ENCODE peak calls at places on chromosomes 1 and 21, in six cellular contexts. One of them, this sample, is unnamed.
A peak's percentile ranks its signal among the peaks of the same experiment; 100 is the strongest.

GRCh38 chr1:98556521-98557158 is 104.9 kb upstream of the SNX7 start:
- DNase-seq in HCT116: peak; percentile 37
- DNase-seq in OCI-LY7: peak; percentile 13
- DNase-seq in CD8-positive, alpha-beta memory T cell: no peak
- DNase-seq in AG04450: no peak
- DNase-seq in body of pancreas: no peak
- DNase-seq in this sample: no peak

GRCh38 chr1:46800742-46801141 is 1.9 kb downstream of the CYP4B1 start:
- DNase-seq in OCI-LY7: no peak
- DNase-seq in CD8-positive, alpha-beta memory T cell: no peak
- DNase-seq in HCT116: no peak
- DNase-seq in body of pancreas: no peak
- DNase-seq in AG04450: no peak
- DNase-seq in this sample: no peak

GRCh38 chr1:111563619-111564018 is 56.0 kb upstream of the RAP1A start:
- DNase-seq in OCI-LY7: no peak
- DNase-seq in AG04450: peak; percentile 42
- DNase-seq in CD8-positive, alpha-beta memory T cell: no peak
- DNase-seq in HCT116: peak; percentile 22
- DNase-seq in body of pancreas: no peak
- DNase-seq in this sample: no peak

GRCh38 chr1:205356424-205357151 is at the start of gene KLHDC8A:
- DNase-seq in body of pancreas: no peak
- DNase-seq in HCT116: no peak
- DNase-seq in OCI-LY7: no peak
- DNase-seq in CD8-positive, alpha-beta memory T cell: no peak
- DNase-seq in AG04450: no peak
- DNase-seq in this sample: no peak

GRCh38 chr1:74504125-74505065 is 8.0 kb downstream of the LRRC53 start:
- DNase-seq in OCI-LY7: peak; percentile 52
- DNase-seq in HCT116: peak; percentile 19
- DNase-seq in AG04450: peak; percentile 13
- DNase-seq in CD8-positive, alpha-beta memory T cell: no peak
- DNase-seq in body of pancreas: peak; percentile 56
- DNase-seq in this sample: peak; percentile 51

GRCh38 chr21:36310016-36310415 is 10.0 kb upstream of the MORC3 start:
- DNase-seq in CD8-positive, alpha-beta memory T cell: no peak
- DNase-seq in AG04450: no peak
- DNase-seq in HCT116: no peak
- DNase-seq in OCI-LY7: peak; percentile 78
- DNase-seq in body of pancreas: no peak
- DNase-seq in this sample: no peak

GRCh38 chr1:36502616-36503015 is 19.9 kb upstream of the CSF3R start:
- DNase-seq in HCT116: no peak
- DNase-seq in CD8-positive, alpha-beta memory T cell: no peak
- DNase-seq in body of pancreas: no peak
- DNase-seq in AG04450: no peak
- DNase-seq in OCI-LY7: no peak
- DNase-seq in this sample: no peak

GRCh38 chr1:216119600-216119999 is 303.6 kb downstream of the USH2A start:
- DNase-seq in body of pancreas: no peak
- DNase-seq in HCT116: peak; percentile 1
- DNase-seq in CD8-positive, alpha-beta memory T cell: no peak
- DNase-seq in AG04450: peak; percentile 11
- DNase-seq in OCI-LY7: peak; percentile 16
- DNase-seq in this sample: no peak

GRCh38 chr1:109610609-109611307 is 8.7 kb downstream of the GNAT2 start:
- DNase-seq in AG04450: peak; percentile 21
- DNase-seq in HCT116: no peak
- DNase-seq in body of pancreas: no peak
- DNase-seq in OCI-LY7: no peak
- DNase-seq in CD8-positive, alpha-beta memory T cell: no peak
- DNase-seq in this sample: no peak

GRCh38 chr1:84365225-84366221 is 32.8 kb upstream of the DNASE2B start:
- DNase-seq in body of pancreas: no peak
- DNase-seq in HCT116: peak; percentile 99
- DNase-seq in CD8-positive, alpha-beta memory T cell: no peak
- DNase-seq in OCI-LY7: peak; percentile 15
- DNase-seq in AG04450: peak; percentile 90
- DNase-seq in this sample: no peak

GRCh38 chr1:184419734-184420161 is 32.9 kb downstream of the C1orf21 start:
- DNase-seq in CD8-positive, alpha-beta memory T cell: no peak
- DNase-seq in OCI-LY7: no peak
- DNase-seq in AG04450: no peak
- DNase-seq in HCT116: no peak
- DNase-seq in body of pancreas: no peak
- DNase-seq in this sample: no peak

GRCh38 chr1:179167955-179168354 is 61.5 kb downstream of the ABL2 start:
- DNase-seq in HCT116: no peak
- DNase-seq in OCI-LY7: no peak
- DNase-seq in body of pancreas: no peak
- DNase-seq in CD8-positive, alpha-beta memory T cell: no peak
- DNase-seq in AG04450: no peak
- DNase-seq in this sample: no peak

GRCh38 chr1:43634729-43635128 is 15.2 kb upstream of the KDM4A start:
- DNase-seq in body of pancreas: no peak
- DNase-seq in HCT116: no peak
- DNase-seq in AG04450: no peak
- DNase-seq in CD8-positive, alpha-beta memory T cell: no peak
- DNase-seq in OCI-LY7: no peak
- DNase-seq in this sample: no peak

GRCh38 chr21:14600569-14601308 is 54.6 kb upstream of the SAMSN1 start:
- DNase-seq in OCI-LY7: no peak
- DNase-seq in body of pancreas: no peak
- DNase-seq in HCT116: no peak
- DNase-seq in AG04450: no peak
- DNase-seq in CD8-positive, alpha-beta memory T cell: no peak
- DNase-seq in this sample: no peak

GRCh38 chr21:42684109-42684916 is 30.9 kb downstream of the PDE9A start:
- DNase-seq in CD8-positive, alpha-beta memory T cell: no peak
- DNase-seq in AG04450: no peak
- DNase-seq in HCT116: no peak
- DNase-seq in OCI-LY7: peak; percentile 14
- DNase-seq in body of pancreas: no peak
- DNase-seq in this sample: no peak

GRCh38 chr21:39647476-39647875 is 34.7 kb downstream of the B3GALT5 start:
- DNase-seq in OCI-LY7: no peak
- DNase-seq in body of pancreas: no peak
- DNase-seq in CD8-positive, alpha-beta memory T cell: no peak
- DNase-seq in HCT116: no peak
- DNase-seq in AG04450: peak; percentile 43
- DNase-seq in this sample: no peak

GRCh38 chr1:93775224-93775623 is 93.6 kb upstream of the BCAR3 start:
- DNase-seq in CD8-positive, alpha-beta memory T cell: no peak
- DNase-seq in AG04450: no peak
- DNase-seq in body of pancreas: no peak
- DNase-seq in HCT116: peak; percentile 50
- DNase-seq in OCI-LY7: no peak
- DNase-seq in this sample: no peak

GRCh38 chr1:77347646-77348045 is 65.8 kb downstream of the AK5 start:
- DNase-seq in AG04450: peak; percentile 48
- DNase-seq in body of pancreas: no peak
- DNase-seq in OCI-LY7: no peak
- DNase-seq in HCT116: peak; percentile 4
- DNase-seq in CD8-positive, alpha-beta memory T cell: no peak
- DNase-seq in this sample: no peak

GRCh38 chr1:43266881-43267280 is 2.9 kb upstream of the TMEM125 start:
- DNase-seq in OCI-LY7: no peak
- DNase-seq in AG04450: no peak
- DNase-seq in CD8-positive, alpha-beta memory T cell: no peak
- DNase-seq in HCT116: no peak
- DNase-seq in body of pancreas: no peak
- DNase-seq in this sample: no peak

GRCh38 chr1:248862695-248863010 is 3.8 kb upstream of the ZNF692 start:
- DNase-seq in body of pancreas: no peak
- DNase-seq in OCI-LY7: peak; percentile 22
- DNase-seq in HCT116: no peak
- DNase-seq in CD8-positive, alpha-beta memory T cell: no peak
- DNase-seq in AG04450: no peak
- DNase-seq in this sample: no peak

GRCh38 chr1:221583481-221583880 is 158.4 kb downstream of the DUSP10 start:
- DNase-seq in HCT116: no peak
- DNase-seq in CD8-positive, alpha-beta memory T cell: no peak
- DNase-seq in OCI-LY7: no peak
- DNase-seq in body of pancreas: no peak
- DNase-seq in AG04450: no peak
- DNase-seq in this sample: no peak

GRCh38 chr1:156657161-156657970 is 15.4 kb downstream of the BCAN start:
- DNase-seq in AG04450: no peak
- DNase-seq in CD8-positive, alpha-beta memory T cell: peak; percentile 72
- DNase-seq in OCI-LY7: peak; percentile 48
- DNase-seq in HCT116: no peak
- DNase-seq in body of pancreas: peak; percentile 80
- DNase-seq in this sample: peak; percentile 73

GRCh38 chr1:227372662-227373061 is 54.4 kb upstream of the CDC42BPA start:
- DNase-seq in CD8-positive, alpha-beta memory T cell: no peak
- DNase-seq in AG04450: peak; percentile 20
- DNase-seq in body of pancreas: peak; percentile 12
- DNase-seq in HCT116: no peak
- DNase-seq in OCI-LY7: no peak
- DNase-seq in this sample: no peak

GRCh38 chr1:223394706-223395105 is 1.5 kb downstream of the CCDC185 start:
- DNase-seq in CD8-positive, alpha-beta memory T cell: no peak
- DNase-seq in body of pancreas: no peak
- DNase-seq in OCI-LY7: no peak
- DNase-seq in HCT116: no peak
- DNase-seq in AG04450: no peak
- DNase-seq in this sample: no peak

GRCh38 chr1:220189750-220190347 is 82.4 kb downstream of the RAB3GAP2 start:
- DNase-seq in HCT116: peak; percentile 23
- DNase-seq in OCI-LY7: peak; percentile 43
- DNase-seq in CD8-positive, alpha-beta memory T cell: no peak
- DNase-seq in AG04450: no peak
- DNase-seq in body of pancreas: no peak
- DNase-seq in this sample: no peak

GRCh38 chr21:34889287-34889536 is 159.9 kb downstream of the RUNX1 start:
- DNase-seq in body of pancreas: no peak
- DNase-seq in HCT116: no peak
- DNase-seq in CD8-positive, alpha-beta memory T cell: no peak
- DNase-seq in OCI-LY7: no peak
- DNase-seq in AG04450: no peak
- DNase-seq in this sample: no peak

GRCh38 chr1:229169399-229169798 is 101.5 kb upstream of the RAB4A start:
- DNase-seq in HCT116: no peak
- DNase-seq in OCI-LY7: no peak
- DNase-seq in body of pancreas: no peak
- DNase-seq in AG04450: no peak
- DNase-seq in CD8-positive, alpha-beta memory T cell: no peak
- DNase-seq in this sample: no peak

DNA sequence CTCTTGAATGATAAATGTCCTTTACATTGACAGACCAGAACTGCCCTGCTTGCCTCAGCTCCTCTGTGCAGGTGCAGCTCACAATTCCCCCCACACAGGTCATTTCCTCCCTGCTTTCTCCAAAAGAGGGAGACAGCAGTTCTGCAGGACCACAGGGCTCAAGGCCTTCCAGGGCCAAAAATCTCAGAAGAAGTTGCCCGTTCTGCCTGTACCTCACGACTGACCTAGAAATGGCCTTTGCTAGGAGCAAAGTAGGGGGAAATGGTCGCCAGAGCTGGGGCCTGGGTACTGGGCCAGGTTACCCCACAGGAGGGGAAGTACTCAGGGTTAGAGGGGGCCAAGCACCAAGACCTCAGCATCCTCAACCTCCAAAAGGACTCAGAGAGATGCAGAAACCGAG is 11.1 kb downstream of the RNU1-2 start:
- DNase-seq in CD8-positive, alpha-beta memory T cell: no peak
- DNase-seq in OCI-LY7: no peak
- DNase-seq in AG04450: no peak
- DNase-seq in HCT116: no peak
- DNase-seq in body of pancreas: no peak
- DNase-seq in this sample: no peak
- H3K27ac ChIP-seq in CD8-positive, alpha-beta memory T cell: no peak overlapping the region
- H3K27ac ChIP-seq in OCI-LY7: no peak overlapping the region
- H3K27ac ChIP-seq in AG04450: no peak overlapping the region
- H3K27ac ChIP-seq in HCT116: peak overlapping the region; percentile 89
- H3K27ac ChIP-seq in body of pancreas: no peak overlapping the region
- H3K27ac ChIP-seq in this sample: peak overlapping the region; percentile 99

GRCh38 chr1:153617677-153618076 is 1.6 kb upstream of the S100A14 start:
- DNase-seq in HCT116: peak; percentile 57
- DNase-seq in OCI-LY7: peak; percentile 66
- DNase-seq in CD8-positive, alpha-beta memory T cell: peak; percentile 61
- DNase-seq in body of pancreas: peak; percentile 79
- DNase-seq in AG04450: no peak
- DNase-seq in this sample: peak; percentile 73
- H3K27ac ChIP-seq in HCT116: peak overlapping the region; percentile 79
- H3K27ac ChIP-seq in OCI-LY7: no peak overlapping the region
- H3K27ac ChIP-seq in CD8-positive, alpha-beta memory T cell: no peak overlapping the region
- H3K27ac ChIP-seq in body of pancreas: peak overlapping the region; percentile 64
- H3K27ac ChIP-seq in AG04450: no peak overlapping the region
- H3K27ac ChIP-seq in this sample: no peak overlapping the region

DNA sequence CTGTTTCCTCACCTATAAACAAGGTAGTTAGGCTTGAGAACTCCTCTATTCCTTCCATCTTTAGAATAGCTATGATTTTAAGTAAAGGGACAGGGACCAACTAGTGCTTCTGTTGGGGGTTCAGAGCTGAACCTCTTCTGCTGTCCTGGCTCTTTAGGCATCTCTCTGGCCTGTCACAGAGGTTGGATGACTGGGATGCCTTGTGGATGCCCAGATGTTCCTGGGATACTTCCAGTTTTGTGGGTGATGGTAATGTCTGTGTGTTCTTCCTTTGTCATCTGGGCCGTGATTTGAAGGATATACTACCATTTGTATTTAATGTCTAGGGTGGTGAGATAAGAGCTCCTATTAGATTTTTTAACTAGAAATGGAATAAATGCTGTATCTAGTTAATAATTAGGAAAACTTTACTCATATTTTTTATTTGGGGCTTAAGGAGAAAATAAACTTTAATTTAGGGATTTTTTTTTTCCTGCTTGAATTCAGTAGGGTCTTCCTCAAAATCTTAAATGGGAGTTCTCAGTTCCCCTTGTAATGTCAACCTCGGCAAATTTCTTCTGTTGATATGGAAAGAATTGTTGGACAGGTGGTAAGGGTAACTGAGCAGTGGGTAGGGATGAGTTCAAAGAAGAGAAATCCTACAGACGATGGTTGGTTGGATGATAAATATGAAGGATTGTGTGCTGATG is 47.2 kb downstream of the LAMC1 start:
- DNase-seq in body of pancreas: no peak
- DNase-seq in CD8-positive, alpha-beta memory T cell: no peak
- DNase-seq in AG04450: no peak
- DNase-seq in HCT116: no peak
- DNase-seq in OCI-LY7: no peak
- DNase-seq in this sample: no peak
- H3K27ac ChIP-seq in body of pancreas: no peak overlapping the region
- H3K27ac ChIP-seq in CD8-positive, alpha-beta memory T cell: no peak overlapping the region
- H3K27ac ChIP-seq in AG04450: no peak overlapping the region
- H3K27ac ChIP-seq in HCT116: no peak overlapping the region
- H3K27ac ChIP-seq in OCI-LY7: peak overlapping the region; percentile 17
- H3K27ac ChIP-seq in this sample: no peak overlapping the region

DNA sequence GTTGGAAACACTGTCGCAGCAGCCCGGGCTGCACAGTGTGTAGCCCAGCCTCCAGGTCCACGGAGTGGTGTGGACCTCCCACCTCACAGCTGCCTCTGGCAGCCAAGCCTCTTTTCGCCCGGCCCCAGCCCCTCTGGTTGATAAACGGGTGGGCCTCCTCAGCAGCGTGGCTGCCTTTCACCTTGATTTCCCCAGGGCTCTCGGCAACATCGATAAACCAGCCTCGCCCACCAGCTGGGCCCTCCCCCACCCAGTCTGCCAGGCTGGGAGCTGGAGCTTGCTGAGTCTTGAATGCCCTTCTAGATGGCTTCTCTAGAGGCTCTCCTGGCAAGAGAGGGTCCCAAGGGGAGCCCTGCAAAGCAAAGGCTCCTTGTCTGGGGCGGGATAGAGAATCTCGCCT is 31.0 kb upstream of the LHX4 start:
- DNase-seq in HCT116: no peak
- DNase-seq in body of pancreas: no peak
- DNase-seq in AG04450: no peak
- DNase-seq in OCI-LY7: no peak
- DNase-seq in CD8-positive, alpha-beta memory T cell: no peak
- DNase-seq in this sample: no peak
- H3K27ac ChIP-seq in HCT116: no peak overlapping the region
- H3K27ac ChIP-seq in body of pancreas: no peak overlapping the region
- H3K27ac ChIP-seq in AG04450: no peak overlapping the region
- H3K27ac ChIP-seq in OCI-LY7: no peak overlapping the region
- H3K27ac ChIP-seq in CD8-positive, alpha-beta memory T cell: no peak overlapping the region
- H3K27ac ChIP-seq in this sample: no peak overlapping the region

This sample was measured in substantia nigra.